ENCODE peak calls at places on chromosomes 6 and 20, in seven cellular contexts. U is CD8-positive, alpha-beta T cell; D is spleen; W is cardiac fibroblast; T is MM.1S; N is upper lobe of left lung; E is left ventricle myocardium inferior. X is an unnamed sample.

GRCh38 chr20:20824924-20825584 is 112.6 kb upstream of the RALGAPA2 start:
- DNase-seq in U (peak), D (peak), W (peak), T (peak), N (peak), E (peak), X (peak)

GRCh38 chr6:31822038-31822821 is 5.3 kb upstream of the HSPA1B start:
- DNase-seq in U (peak), D (peak), W (peak), T (peak), N (peak), E (peak), X (peak)

GRCh38 chr6:136738178-136739057 is 53.9 kb downstream of the MAP3K5 start:
- DNase-seq in U (no peak), D (no peak), W (peak), T (no peak), N (no peak), E (no peak), X (no peak)

GRCh38 chr6:33453361-33454008 is 891 bp upstream of the ZBTB9 start:
- DNase-seq in U (no peak), D (no peak), W (peak), T (peak), N (no peak), E (no peak), X (no peak)

GRCh38 chr6:80520195-80520594 is 413.7 kb downstream of the BCKDHB start:
- DNase-seq in U (no peak), D (no peak), W (peak), T (no peak), N (no peak), E (no peak), X (peak)

GRCh38 chr6:44006123-44006871 is 121.0 kb downstream of the MRPL14 start:
- DNase-seq in U (no peak), D (peak), W (no peak), T (no peak), N (no peak), E (no peak), X (no peak)

GRCh38 chr6:24448396-24448795 is 41.0 kb downstream of the GPLD1 start:
- DNase-seq in U (no peak), D (no peak), W (no peak), T (no peak), N (no peak), E (no peak), X (no peak)

GRCh38 chr6:157045831-157046454 is 268.8 kb downstream of the ARID1B start:
- DNase-seq in U (no peak), D (no peak), W (peak), T (no peak), N (no peak), E (no peak), X (no peak)

GRCh38 chr6:45710304-45710821 is 305.3 kb downstream of the CLIC5 start:
- DNase-seq in U (no peak), D (no peak), W (peak), T (peak), N (peak), E (no peak), X (peak)

GRCh38 chr6:139062921-139063320 is 34.4 kb downstream of the ABRACL start:
- DNase-seq in U (no peak), D (no peak), W (peak), T (no peak), N (no peak), E (no peak), X (no peak)

GRCh38 chr6:155107432-155108069 is 112.4 kb downstream of the TIAM2 start:
- DNase-seq in U (no peak), D (no peak), W (no peak), T (no peak), N (no peak), E (no peak), X (no peak)

GRCh38 chr6:72836971-72837370 is 215.1 kb downstream of the KCNQ5 start:
- DNase-seq in U (no peak), D (no peak), W (no peak), T (no peak), N (no peak), E (no peak), X (no peak)

GRCh38 chr6:30903236-30903635 is 4.8 kb upstream of the GTF2H4 start:
- DNase-seq in U (no peak), D (no peak), W (no peak), T (no peak), N (no peak), E (no peak), X (no peak)

GRCh38 chr6:54957698-54958097 is 111.1 kb downstream of the FAM83B start:
- DNase-seq in U (no peak), D (no peak), W (no peak), T (no peak), N (no peak), E (no peak), X (no peak)

GRCh38 chr6:155351273-155352129 is 37.2 kb upstream of the TFB1M start:
- DNase-seq in U (no peak), D (no peak), W (no peak), T (peak), N (no peak), E (no peak), X (peak)

GRCh38 chr6:129866688-129867087 is 5.6 kb upstream of the TMEM244 start:
- DNase-seq in U (no peak), D (no peak), W (no peak), T (no peak), N (no peak), E (no peak), X (no peak)

GRCh38 chr6:137638926-137639706 is 144.9 kb upstream of the OLIG3 start:
- DNase-seq in U (no peak), D (no peak), W (no peak), T (peak), N (no peak), E (no peak), X (no peak)

GRCh38 chr6:19024737-19025136 is 637.6 kb downstream of the RNF144B start:
- DNase-seq in U (no peak), D (no peak), W (peak), T (no peak), N (peak), E (no peak), X (no peak)

GRCh38 chr6:137432054-137432545 is 62.1 kb downstream of the OLIG3 start:
- DNase-seq in U (no peak), D (no peak), W (no peak), T (peak), N (no peak), E (no peak), X (peak)

GRCh38 chr6:170345662-170346061 is 39.1 kb downstream of the FAM120B start:
- DNase-seq in U (no peak), D (no peak), W (no peak), T (no peak), N (no peak), E (no peak), X (no peak)

GRCh38 chr6:170235726-170236125 is 55.2 kb downstream of the DLL1 start:
- DNase-seq in U (no peak), D (peak), W (no peak), T (no peak), N (no peak), E (no peak), X (no peak)

GRCh38 chr20:36064661-36065426 is 89.7 kb upstream of the EPB41L1 start:
- DNase-seq in U (peak), D (peak), W (peak), T (peak), N (peak), E (peak), X (peak)

GRCh38 chr20:9912858-9913434 is 74.1 kb upstream of the PAK5 start:
- DNase-seq in U (peak), D (no peak), W (peak), T (peak), N (peak), E (no peak), X (no peak)

GRCh38 chr6:134182528-134182927 is 130.1 kb upstream of the SLC2A12 start:
- DNase-seq in U (no peak), D (no peak), W (no peak), T (no peak), N (no peak), E (no peak), X (no peak)

GRCh38 chr20:33838035-33838864 is 27.1 kb downstream of the CHMP4B start:
- DNase-seq in U (no peak), D (no peak), W (no peak), T (peak), N (no peak), E (no peak), X (no peak)

GRCh38 chr6:85126448-85127178 is 323.3 kb upstream of the NT5E start:
- DNase-seq in U (no peak), D (peak), W (peak), T (peak), N (peak), E (peak), X (peak)

GRCh38 chr20:45014671-45015415 is 48.5 kb downstream of the STK4 start:
- DNase-seq in U (no peak), D (no peak), W (peak), T (no peak), N (no peak), E (no peak), X (no peak)

GRCh38 chr20:21118138-21118537 is 7.7 kb upstream of the KIZ start:
- DNase-seq in U (no peak), D (no peak), W (no peak), T (no peak), N (no peak), E (no peak), X (no peak)

GRCh38 chr20:17615645-17616479 is 46.0 kb downstream of the DSTN start:
- DNase-seq in U (no peak), D (peak), W (no peak), T (no peak), N (no peak), E (no peak), X (no peak)

GRCh38 chr6:150371356-150371755 is 2.5 kb downstream of the IYD start:
- DNase-seq in U (no peak), D (no peak), W (no peak), T (no peak), N (no peak), E (no peak), X (no peak)

GRCh38 chr6:136886110-136886509 is 36.0 kb upstream of the SLC35D3 start:
- DNase-seq in U (no peak), D (no peak), W (no peak), T (no peak), N (no peak), E (no peak), X (no peak)

GRCh38 chr6:64330694-64331309 is 695.2 kb downstream of the PHF3 start:
- DNase-seq in U (no peak), D (no peak), W (peak), T (peak), N (peak), E (peak), X (no peak)

GRCh38 chr6:119224095-119224701 is 125.4 kb downstream of the MAN1A1 start:
- DNase-seq in U (no peak), D (no peak), W (no peak), T (no peak), N (no peak), E (no peak), X (no peak)

GRCh38 chr6:33339193-33339592 is 21.6 kb upstream of the ZBTB22 start:
- DNase-seq in U (no peak), D (no peak), W (no peak), T (no peak), N (no peak), E (no peak), X (no peak)

GRCh38 chr6:53338304-53338703 is 10.4 kb downstream of the ELOVL5 start:
- DNase-seq in U (no peak), D (no peak), W (no peak), T (no peak), N (no peak), E (no peak), X (no peak)

GRCh38 chr6:17429381-17430061 is 36.1 kb downstream of the CAP2 start:
- DNase-seq in U (no peak), D (no peak), W (no peak), T (no peak), N (no peak), E (no peak), X (no peak)

GRCh38 chr6:89364586-89364985 is 12.1 kb upstream of the UBE2J1 start:
- DNase-seq in U (no peak), D (no peak), W (no peak), T (no peak), N (no peak), E (no peak), X (no peak)

GRCh38 chr20:59830107-59831023 is 103.1 kb downstream of the SYCP2 start:
- DNase-seq in U (no peak), D (peak), W (no peak), T (no peak), N (no peak), E (peak), X (no peak)

GRCh38 chr20:62494537-62494936 is 18.7 kb upstream of the GATA5 start:
- DNase-seq in U (no peak), D (no peak), W (no peak), T (no peak), N (no peak), E (no peak), X (no peak)

GRCh38 chr20:62494980-62495797 is 19.4 kb upstream of the GATA5 start:
- DNase-seq in U (no peak), D (no peak), W (no peak), T (no peak), N (no peak), E (no peak), X (no peak)

GRCh38 chr20:62498874-62499273 is 23.1 kb upstream of the GATA5 start:
- DNase-seq in U (no peak), D (no peak), W (no peak), T (no peak), N (no peak), E (no peak), X (no peak)

GRCh38 chr20:62495798-62496325 is 20.1 kb upstream of the GATA5 start:
- DNase-seq in U (no peak), D (no peak), W (no peak), T (no peak), N (no peak), E (no peak), X (no peak)

DNA sequence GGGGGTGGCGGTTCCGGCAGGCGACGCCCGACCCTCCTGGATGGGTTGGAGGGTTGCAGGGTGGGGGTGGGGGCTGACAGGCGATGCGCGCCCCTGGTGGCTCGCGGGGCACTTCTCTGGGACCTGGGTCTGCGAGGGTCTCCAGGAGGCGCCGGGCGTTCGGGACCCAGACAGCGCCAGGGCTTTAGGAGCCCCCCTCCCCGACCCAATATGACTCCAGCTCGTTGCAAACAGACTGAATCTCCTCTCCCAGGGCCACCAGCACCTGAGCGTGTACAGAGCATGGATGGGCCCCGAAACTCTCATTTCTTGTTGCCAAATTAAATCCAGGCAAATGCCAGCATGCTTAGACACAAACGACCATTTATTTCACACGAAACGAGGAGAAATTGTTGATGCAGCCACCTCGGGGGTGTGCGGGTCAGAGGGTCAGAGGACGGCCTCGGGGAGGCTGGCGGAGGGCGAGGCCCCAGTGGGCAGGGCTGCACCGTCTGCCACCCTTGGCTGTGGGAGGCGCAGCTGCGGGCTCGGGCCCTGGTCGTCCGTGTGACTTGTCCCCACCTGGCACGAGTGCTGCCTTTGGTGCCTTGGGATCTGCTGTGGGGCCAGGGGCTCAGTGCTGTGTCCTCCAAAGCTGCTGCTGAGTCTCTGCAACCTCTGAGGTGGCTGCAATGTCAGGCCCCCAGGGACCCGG is 20.9 kb upstream of the GATA5 start:
- DNase-seq in U (peak), D (no peak), W (no peak), T (no peak), N (no peak), E (no peak), X (no peak)
- TF ChIP-seq CTCF in U (peak), D (peak), W (peak), T (peak), N (peak), E (peak), X (peak)

GRCh38 chr20:32031007-32031958 is 20.8 kb upstream of the HCK start:
- DNase-seq in U (peak), D (peak), W (peak), T (peak), N (peak), E (peak), X (peak)
- H3K4me3 ChIP-seq in U (peak), D (peak), W (peak), T (peak), N (peak), E (peak), X (peak)

GRCh38 chr6:160420253-160420968 is 72.2 kb downstream of the SLC22A3 start:
- DNase-seq in U (no peak), D (no peak), W (no peak), T (no peak), N (no peak), E (no peak), X (no peak)
- TF ChIP-seq CTCF in U (no peak), D (no peak), W (no peak), T (no peak), N (no peak), E (no peak), X (no peak)

DNA sequence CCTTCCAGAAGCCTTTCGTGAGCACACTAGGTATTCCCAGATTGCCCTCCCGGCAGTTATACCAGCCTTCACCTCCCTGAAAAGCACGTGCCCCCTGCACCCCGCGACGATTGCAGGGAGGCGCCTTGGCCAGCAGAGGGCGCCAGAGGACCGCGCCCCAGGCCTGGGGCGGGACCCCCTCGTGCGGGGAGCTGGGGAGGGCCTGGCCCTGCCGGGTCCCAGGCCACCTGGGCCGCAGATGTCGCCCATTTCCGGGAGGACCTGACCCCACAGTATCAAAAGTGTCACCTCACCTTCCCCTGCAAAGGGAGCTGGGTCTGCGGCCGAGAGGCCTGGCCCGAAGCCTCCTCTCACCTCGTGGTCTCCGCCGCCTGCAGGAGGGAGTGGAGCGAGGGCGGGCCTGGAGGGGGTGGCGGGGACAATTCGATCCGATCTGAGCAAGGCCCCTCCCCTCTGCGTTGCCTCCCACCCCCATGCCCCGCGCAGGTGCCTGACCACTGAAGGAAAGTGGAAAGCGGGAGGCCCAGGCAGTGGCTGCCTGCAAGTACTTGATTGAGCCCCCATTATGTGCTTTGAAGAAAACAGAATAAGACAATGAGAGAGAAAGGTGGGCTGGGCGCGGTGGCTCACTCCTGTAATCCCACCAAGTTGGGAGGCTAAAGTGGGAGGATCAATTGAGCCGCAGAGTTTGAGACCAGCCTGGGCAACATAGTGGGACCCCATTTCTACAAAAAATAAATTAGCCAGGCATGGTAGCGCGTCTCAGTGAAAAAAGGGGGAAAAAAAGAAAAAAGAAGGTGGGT is 3.5 kb upstream of the SNAI1 start:
- DNase-seq in U (peak), D (peak), W (no peak), T (peak), N (peak), E (no peak), X (peak)
- H3K4me3 ChIP-seq in U (peak), D (no peak), W (peak), T (peak), N (peak), E (peak), X (peak)

DNA sequence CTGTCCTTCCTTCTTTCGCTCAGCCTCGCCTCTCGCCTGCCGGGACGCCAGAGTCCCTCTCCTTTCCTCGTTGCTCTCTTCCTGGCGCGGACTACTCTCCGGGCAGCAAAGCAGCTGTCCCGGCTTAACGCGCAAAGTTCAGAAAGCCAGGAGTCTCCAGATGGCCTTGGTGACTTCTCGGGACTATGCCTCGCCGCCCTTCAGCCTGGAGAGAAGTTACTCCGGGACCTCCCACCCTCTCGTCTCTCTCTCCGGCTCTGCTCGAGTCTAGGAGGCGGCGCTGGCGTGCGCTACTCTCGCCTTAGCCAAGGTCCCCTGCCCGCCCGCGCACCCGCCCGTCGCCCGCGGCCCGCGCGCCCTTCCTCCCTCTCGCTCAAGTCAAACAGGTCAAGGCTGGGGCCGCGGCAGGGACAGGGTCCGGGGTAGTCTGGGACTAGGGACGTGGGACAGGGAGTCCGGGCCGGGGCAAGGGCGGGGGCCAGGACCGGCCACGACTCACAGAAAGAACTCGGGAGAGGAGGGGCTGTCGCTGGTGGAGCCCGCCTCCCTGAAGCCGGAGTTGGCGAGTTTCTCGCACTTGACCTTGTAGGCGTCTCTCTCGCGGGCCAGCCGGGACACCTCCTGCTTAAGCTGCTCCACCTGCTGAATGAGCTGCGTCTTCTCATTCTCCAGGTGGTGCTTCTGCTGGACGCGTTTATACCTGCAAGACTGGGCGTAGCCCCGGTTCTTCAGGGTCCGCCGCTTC is 1.5 kb downstream of the MAFB start:
- DNase-seq in U (no peak), D (peak), W (peak), T (no peak), N (peak), E (peak), X (no peak)
- TF ChIP-seq CTCF in U (no peak), D (no peak), W (no peak), T (no peak), N (no peak), E (no peak), X (no peak)

DNA sequence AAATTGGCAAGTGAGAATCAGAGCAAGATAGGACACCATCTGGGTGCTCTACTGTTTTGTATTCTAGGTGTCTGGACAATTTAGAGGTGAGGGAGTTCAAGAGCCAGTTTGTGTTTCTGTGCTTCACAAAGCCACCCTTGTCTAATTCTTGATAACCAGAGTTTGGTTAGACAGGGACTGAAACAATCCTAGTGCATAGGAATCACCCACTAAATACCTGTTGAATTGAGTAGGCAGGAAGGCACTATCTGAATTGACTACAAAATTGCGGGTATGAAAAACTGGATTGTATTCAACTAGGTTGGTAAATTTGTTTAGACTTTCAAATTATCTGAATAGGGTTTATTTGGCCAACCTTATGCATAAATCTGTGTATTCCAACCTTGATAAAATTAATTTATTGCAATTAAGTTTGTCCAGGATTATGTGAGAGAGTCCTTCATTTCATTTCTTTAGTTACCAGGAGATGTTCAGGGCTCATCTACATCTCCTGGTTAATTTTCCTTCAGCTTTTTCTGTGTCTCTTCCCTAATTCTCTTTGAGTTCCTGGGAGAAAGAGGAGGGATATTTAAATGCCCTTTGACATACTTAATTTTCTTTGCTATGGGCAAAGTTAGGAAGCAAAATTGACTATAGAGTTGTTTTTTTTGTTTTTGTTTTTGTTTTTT is 1.7 kb downstream of the TPX2 start:
- DNase-seq in U (no peak), D (no peak), W (no peak), T (no peak), N (no peak), E (no peak), X (no peak)
- H3K4me3 ChIP-seq in U (no peak), D (no peak), W (peak), T (peak), N (no peak), E (no peak), X (peak)